ENCODE peak calls at places on chromosomes 6 and 20, in five cellular contexts. P, R, Z, H and X are unnamed samples.

GRCh38 chr20:22400440-22400839 is 183.9 kb downstream of the FOXA2 start:
- DNase-seq in H (no peak), R (no peak), Z (no peak), P (no peak), X (no peak)

GRCh38 chr6:9361749-9362148 is 926.4 kb upstream of the SLC35B3 start:
- DNase-seq in R (no peak), H (no peak), P (no peak), Z (no peak), X (no peak)

GRCh38 chr6:5626727-5627426 is 365.6 kb downstream of the FARS2 start:
- DNase-seq in H (no peak), Z (no peak), P (no peak), R (peak; percentile 36), X (no peak)

GRCh38 chr6:10411915-10412164 is 3.0 kb downstream of the TFAP2A start:
- DNase-seq in Z (no peak), P (no peak), H (no peak), R (no peak), X (no peak)

GRCh38 chr6:79672631-79673065 is 41.5 kb downstream of the SH3BGRL2 start:
- DNase-seq in H (no peak), P (no peak), Z (no peak), R (no peak), X (no peak)

GRCh38 chr6:13766201-13766634 is 48.1 kb downstream of the MCUR1 start:
- DNase-seq in H (no peak), Z (no peak), P (no peak), R (no peak), X (no peak)

GRCh38 chr6:107713214-107713962 is 110.7 kb downstream of the SCML4 start:
- DNase-seq in R (no peak), P (no peak), Z (no peak), H (no peak), X (no peak)

GRCh38 chr20:2899243-2899642 is 26.0 kb downstream of the PTPRA start:
- DNase-seq in Z (no peak), R (no peak), P (no peak), H (no peak), X (no peak)

GRCh38 chr6:113364781-113365545 is 492.2 kb upstream of the MARCKS start:
- DNase-seq in R (no peak), Z (no peak), P (peak; percentile 18), H (no peak), X (no peak)

GRCh38 chr20:54995553-54995952 is 520.2 kb downstream of the DOK5 start:
- DNase-seq in R (no peak), Z (no peak), H (no peak), P (no peak), X (no peak)

GRCh38 chr6:149991838-149992237 is 28.1 kb downstream of the ULBP1 start:
- DNase-seq in H (no peak), R (no peak), Z (no peak), P (no peak), X (no peak)

GRCh38 chr6:4370066-4370465 is 234.7 kb upstream of the ECI2 start:
- DNase-seq in R (no peak), H (peak; percentile 88), Z (no peak), P (no peak), X (no peak)

GRCh38 chr6:52993461-52993860 is 1.6 kb downstream of the GSTA4 start:
- DNase-seq in Z (no peak), R (no peak), P (no peak), H (no peak), X (no peak)

GRCh38 chr6:162261598-162261997 is 466.0 kb downstream of the PRKN start:
- DNase-seq in R (no peak), P (no peak), H (no peak), Z (no peak), X (no peak)

GRCh38 chr6:100209323-100210137 is 215.5 kb upstream of the MCHR2 start:
- DNase-seq in H (no peak), R (no peak), Z (no peak), P (no peak), X (no peak)

GRCh38 chr6:125480146-125480545 is 178.4 kb upstream of the HDDC2 start:
- DNase-seq in P (no peak), R (no peak), H (no peak), Z (no peak), X (no peak)

GRCh38 chr6:82569022-82569421 is 205.4 kb downstream of the TPBG start:
- DNase-seq in H (no peak), Z (no peak), R (no peak), P (peak; percentile 61), X (no peak)

GRCh38 chr6:113858067-113858604 is 991 bp downstream of the MARCKS start:
- DNase-seq in H (no peak), R (peak; percentile 74), P (peak; percentile 75), Z (peak; percentile 56), X (peak; percentile 55)

GRCh38 chr6:158767714-158768113 is 51.5 kb downstream of the EZR start:
- DNase-seq in H (no peak), Z (no peak), R (no peak), P (no peak), X (no peak)

GRCh38 chr6:32825966-32826365 is 9.2 kb upstream of the HLA-DOB start:
- DNase-seq in Z (no peak), R (no peak), P (no peak), H (no peak), X (no peak)

GRCh38 chr20:59802471-59803221 is 130.8 kb downstream of the SYCP2 start:
- DNase-seq in H (no peak), R (no peak), Z (peak; percentile 39), P (no peak), X (no peak)

GRCh38 chr6:45422541-45423110 is 44.9 kb upstream of the SUPT3H start:
- DNase-seq in R (peak; percentile 60), Z (no peak), P (peak; percentile 21), H (no peak), X (no peak)

GRCh38 chr6:9086331-9086730 is 651.0 kb upstream of the SLC35B3 start:
- DNase-seq in R (no peak), P (no peak), Z (no peak), H (no peak), X (no peak)

GRCh38 chr20:56606174-56606945 is 22.7 kb upstream of the TFAP2C start:
- DNase-seq in R (no peak), Z (no peak), H (no peak), P (no peak), X (no peak)

GRCh38 chr6:122869437-122870024 is 80.5 kb downstream of the SMPDL3A start:
- DNase-seq in Z (no peak), H (peak; percentile 8), P (peak; percentile 70), R (no peak), X (no peak)

GRCh38 chr6:17580518-17581048 is 19.5 kb upstream of the FAM8A1 start:
- DNase-seq in R (peak; percentile 38), P (peak; percentile 71), Z (peak; percentile 56), H (no peak), X (no peak)

GRCh38 chr6:127120109-127120786 is 1.8 kb downstream of the RSPO3 start:
- DNase-seq in Z (no peak), P (no peak), R (no peak), H (no peak), X (peak; percentile 11)

GRCh38 chr6:13848553-13849150 is 34.3 kb upstream of the MCUR1 start:
- DNase-seq in P (peak; percentile 78), R (no peak), Z (no peak), H (peak; percentile 18), X (no peak)

GRCh38 chr6:18528084-18528743 is 141.1 kb downstream of the RNF144B start:
- DNase-seq in Z (no peak), H (no peak), R (no peak), P (no peak), X (no peak)

GRCh38 chr6:168302534-168302933 is 17.0 kb downstream of the DACT2 start:
- DNase-seq in P (no peak), Z (no peak), R (no peak), H (no peak), X (no peak)

GRCh38 chr6:84581494-84582259 is 182.7 kb downstream of the TBX18 start:
- DNase-seq in H (peak; percentile 8), P (no peak), R (no peak), Z (no peak), X (peak; percentile 32)

GRCh38 chr6:31874836-31875572 is 3.8 kb downstream of the SLC44A4 start:
- DNase-seq in P (no peak), Z (no peak), H (no peak), R (no peak), X (no peak)

GRCh38 chr6:9851541-9852380 is 563.1 kb downstream of the TFAP2A start:
- DNase-seq in Z (no peak), P (peak; percentile 9), R (no peak), H (no peak), X (no peak)

GRCh38 chr20:13331536-13331935 is 110.5 kb downstream of the ISM1 start:
- DNase-seq in P (no peak), H (no peak), Z (no peak), R (no peak), X (no peak)